ENCODE peak calls at places on chromosome 4, in eight cellular contexts. S is stimulated activated naive B cell treated with anti-CD40 and anti-IgM and Interleukin-4, amounts not matched to agents 10 μg/mL and 1 μg/mL and 100 μg/mL, for 72 hours; R is stimulated activated CD4-positive, alpha-beta T cell treated with anti-CD3 and anti-CD28 coated beads, Interleukin-4, amount 100 ng/mL, for 48 hours; D is nucleus accumbens; C is HAP-1; Z is HFFc6; N is neural progenitor cell; O is nephron progenitor cell. A is an unnamed sample.

GRCh38 chr4:174494731-174495130 is 27.6 kb downstream of the HPGD start:
- DNase-seq in S (no peak), R (no peak), D (no peak), C (no peak), Z (no peak), N (peak; percentile 11), O (no peak), A (peak; percentile 11)

GRCh38 chr4:72136429-72136828 is 104.6 kb downstream of the NPFFR2 start:
- DNase-seq in S (no peak), R (no peak), D (no peak), C (peak; percentile 47), Z (no peak), N (peak; percentile 48), O (no peak), A (peak; percentile 69)

GRCh38 chr4:7584760-7585159 is 150.0 kb upstream of the PSAPL1 start:
- DNase-seq in S (no peak), R (no peak), D (no peak), C (no peak), Z (no peak), N (no peak), O (no peak), A (no peak)

GRCh38 chr4:73593631-73594241 is 26.5 kb downstream of the RASSF6 start:
- DNase-seq in S (no peak), R (no peak), D (no peak), C (peak; percentile 16), Z (peak; percentile 39), N (peak; percentile 27), O (no peak), A (peak; percentile 29)

GRCh38 chr4:82371398-82371972 is 2.3 kb downstream of the HNRNPD start:
- DNase-seq in S (no peak), R (no peak), D (no peak), C (no peak), Z (no peak), N (no peak), O (no peak), A (no peak)

GRCh38 chr4:156915216-156915615 is 56.4 kb downstream of the PDGFC start:
- DNase-seq in S (no peak), R (no peak), D (no peak), C (no peak), Z (no peak), N (no peak), O (no peak), A (no peak)

GRCh38 chr4:109730294-109731051 is 603 bp upstream of the PLA2G12A start:
- DNase-seq in S (no peak), R (no peak), D (peak; percentile 53), C (peak; percentile 63), Z (peak; percentile 31), N (peak; percentile 72), O (peak; percentile 50), A (peak; percentile 77)

GRCh38 chr4:174213734-174214101 is 69.7 kb downstream of the FBXO8 start:
- DNase-seq in S (no peak), R (no peak), D (no peak), C (no peak), Z (no peak), N (peak; percentile 39), O (no peak), A (no peak)

GRCh38 chr4:30495261-30496050 is 224.7 kb upstream of the PCDH7 start:
- DNase-seq in S (no peak), R (no peak), D (no peak), C (no peak), Z (no peak), N (no peak), O (no peak), A (peak; percentile 37)

GRCh38 chr4:132203618-132204017 is 945.5 kb upstream of the PCDH10 start:
- DNase-seq in S (no peak), R (no peak), D (no peak), C (no peak), Z (no peak), N (peak; percentile 41), O (no peak), A (no peak)

GRCh38 chr4:577499-578450 is 1.7 kb upstream of the TMEM271 start:
- DNase-seq in S (no peak), R (peak; percentile 16), D (peak; percentile 79), C (peak; percentile 39), Z (peak; percentile 1), N (peak; percentile 70), O (peak; percentile 41), A (peak; percentile 76)